ENCODE peak calls at places on chromosomes 12 and 14, in eight cellular contexts. F is spleen, P is HT1080, X is type B pancreatic cell, T is gastrocnemius medialis, N is IMR-90, G is midbrain, V is NCI-H748 treated with DMSO at 0.1 percent for 48 hours. Q is an unnamed sample.

GRCh38 chr12:96106137-96106536 is 70.8 kb upstream of the LTA4H start:
- DNase-seq in T (no peak), F (no peak), V (no peak), X (no peak), P (no peak), N (no peak), G (no peak), Q (no peak)

GRCh38 chr12:116483959-116484699 is 75.1 kb upstream of the MAP1LC3B2 start:
- DNase-seq in V (no peak), X (no peak), N (no peak), G (no peak), T (no peak), P (no peak), F (no peak), Q (no peak)

GRCh38 chr12:90575995-90576394 is 379.0 kb downstream of the CCER1 start:
- DNase-seq in X (no peak), P (no peak), V (no peak), T (no peak), G (no peak), F (no peak), N (no peak), Q (no peak)

GRCh38 chr12:12432373-12432772 is 75.5 kb downstream of the BORCS5 start:
- DNase-seq in P (no peak), G (no peak), V (no peak), N (peak), X (no peak), F (no peak), T (no peak), Q (no peak)

GRCh38 chr14:94029250-94029649 is 3.1 kb downstream of the OTUB2 start:
- DNase-seq in T (no peak), P (no peak), V (no peak), G (no peak), N (no peak), X (no peak), F (no peak), Q (no peak)

GRCh38 chr12:91636721-91637120 is 454.1 kb upstream of the DCN start:
- DNase-seq in P (no peak), X (no peak), G (no peak), N (no peak), F (no peak), T (no peak), V (no peak), Q (no peak)

GRCh38 chr14:56659964-56660551 is 80.5 kb downstream of the TMEM260 start:
- DNase-seq in T (no peak), N (peak), G (peak), F (no peak), X (no peak), V (peak), P (peak), Q (peak)

GRCh38 chr12:111033281-111034147 is 113.1 kb upstream of the MYL2 start:
- DNase-seq in F (peak), N (no peak), G (no peak), T (no peak), P (no peak), V (peak), X (no peak), Q (peak)

GRCh38 chr14:74704656-74705055 is 8.2 kb downstream of the AREL1 start:
- DNase-seq in X (no peak), N (no peak), V (no peak), F (no peak), T (no peak), P (no peak), G (no peak), Q (no peak)

GRCh38 chr12:113935459-113935858 is 30.7 kb downstream of the RBM19 start:
- DNase-seq in T (no peak), F (no peak), P (no peak), X (no peak), G (no peak), V (no peak), N (no peak), Q (no peak)

GRCh38 chr12:98371419-98371818 is 144.0 kb upstream of the TMPO start:
- DNase-seq in V (no peak), N (no peak), F (no peak), X (no peak), P (no peak), T (no peak), G (no peak), Q (no peak)

GRCh38 chr12:118058881-118059644 is 1.9 kb downstream of the WSB2 start:
- DNase-seq in T (no peak), F (no peak), X (no peak), N (peak), P (no peak), V (no peak), G (no peak), Q (no peak)

GRCh38 chr12:94870511-94870910 is 133.0 kb downstream of the NDUFA12 start:
- DNase-seq in X (no peak), V (no peak), G (no peak), P (no peak), N (no peak), F (no peak), T (no peak), Q (no peak)

GRCh38 chr14:64438181-64438839 is 27.0 kb upstream of the AKAP5 start:
- DNase-seq in G (no peak), T (no peak), N (peak), P (peak), X (no peak), V (no peak), F (no peak), Q (no peak)

GRCh38 chr12:57549909-57550627 is at the start of gene KIF5A:
- DNase-seq in X (no peak), N (no peak), F (peak), G (peak), T (no peak), V (peak), P (no peak), Q (peak)

GRCh38 chr12:49616533-49617219 is 6.7 kb upstream of the PRPF40B start:
- DNase-seq in G (no peak), F (no peak), P (no peak), N (no peak), V (no peak), T (no peak), X (no peak), Q (no peak)

GRCh38 chr12:122860052-122860853 is 25.0 kb downstream of the HIP1R start:
- DNase-seq in T (peak), P (peak), X (peak), N (peak), V (peak), F (peak), G (peak), Q (peak)

GRCh38 chr12:11600199-11600598 is 49.3 kb upstream of the ETV6 start:
- DNase-seq in T (no peak), X (no peak), V (no peak), F (no peak), N (no peak), P (no peak), G (no peak), Q (no peak)

GRCh38 chr12:55828357-55828756 is 1.0 kb downstream of the DNAJC14 start:
- DNase-seq in N (no peak), T (no peak), F (no peak), G (no peak), P (no peak), X (no peak), V (no peak), Q (no peak)

GRCh38 chr14:31420013-31420318 is 384 bp downstream of the HEATR5A start:
- DNase-seq in F (peak), X (peak), T (peak), V (peak), P (peak), G (peak), N (no peak), Q (peak)

GRCh38 chr14:72891666-72892102 is 2.2 kb downstream of the DPF3 start:
- DNase-seq in N (no peak), P (no peak), T (no peak), F (no peak), G (no peak), X (no peak), V (no peak), Q (no peak)

GRCh38 chr12:43332977-43333649 is 218.9 kb downstream of the ADAMTS20 start:
- DNase-seq in P (no peak), V (no peak), T (no peak), G (no peak), X (no peak), N (peak), F (no peak), Q (no peak)

GRCh38 chr14:72801381-72801812 is 92.5 kb downstream of the DPF3 start:
- DNase-seq in P (peak), T (peak), X (no peak), V (no peak), N (peak), G (no peak), F (no peak), Q (peak)

GRCh38 chr14:90726656-90727055 is 89.6 kb downstream of the TTC7B start:
- DNase-seq in G (peak), T (peak), V (no peak), X (no peak), P (peak), F (no peak), N (peak), Q (no peak)

GRCh38 chr12:100899301-100899700 is 104.7 kb downstream of the ANO4 start:
- DNase-seq in T (no peak), F (no peak), V (no peak), X (no peak), N (no peak), P (no peak), G (no peak), Q (no peak)

GRCh38 chr12:27906658-27907473 is 65.7 kb downstream of the PTHLH start:
- DNase-seq in P (no peak), N (peak), F (no peak), V (no peak), T (no peak), G (no peak), X (no peak), Q (no peak)

GRCh38 chr12:96099431-96099830 is 64.0 kb upstream of the LTA4H start:
- DNase-seq in N (no peak), T (no peak), F (no peak), X (no peak), P (no peak), V (no peak), G (no peak), Q (no peak)

GRCh38 chr14:89351958-89352404 is 65.1 kb downstream of the FOXN3 start:
- DNase-seq in N (no peak), F (no peak), P (no peak), X (no peak), V (no peak), T (no peak), G (no peak), Q (no peak)

GRCh38 chr12:41552507-41553047 is 364.5 kb downstream of the PDZRN4 start:
- DNase-seq in V (peak), N (no peak), X (no peak), T (no peak), P (peak), G (no peak), F (no peak), Q (no peak)

GRCh38 chr14:23113346-23114119 is 5.5 kb downstream of the CEBPE start:
- DNase-seq in F (peak), P (no peak), X (no peak), T (no peak), N (peak), V (no peak), G (no peak), Q (no peak)

GRCh38 chr12:111597731-111598636 is 1.1 kb downstream of the ATXN2 start:
- DNase-seq in F (peak), N (no peak), V (no peak), P (peak), G (peak), T (peak), X (peak), Q (peak)

GRCh38 chr12:52359511-52360103 is 7.7 kb downstream of the KRT85 start:
- DNase-seq in T (no peak), P (no peak), G (no peak), X (no peak), V (no peak), F (peak), N (no peak), Q (no peak)